ENCODE peak calls at places on chromosomes 4 and X, in eight cellular contexts. V, I, S, U, H, A, C and N are unnamed samples.

GRCh38 chr4:8373270-8373972 is 67.1 kb downstream of the ACOX3 start:
- DNase-seq in V (no peak), I (no peak), S (no peak), U (no peak), H (no peak), A (no peak), C (no peak), N (no peak)

GRCh38 chrX:96994088-96994487 is 110.4 kb downstream of the RPA4 start:
- DNase-seq in V (no peak), I (no peak), S (no peak), U (no peak), H (no peak), A (no peak), C (no peak), N (peak; percentile 10)

GRCh38 chr4:116877069-116877468 is 208.3 kb downstream of the TRAM1L1 start:
- DNase-seq in V (no peak), I (no peak), S (no peak), U (no peak), H (no peak), A (no peak), C (no peak), N (no peak)

GRCh38 chrX:115233497-115234219 is at the start of gene LRCH2:
- DNase-seq in V (peak; percentile 55), I (peak; percentile 44), S (no peak), U (peak; percentile 86), H (no peak), A (no peak), C (peak; percentile 38), N (no peak)

GRCh38 chrX:12901486-12901885 is 4.9 kb upstream of the TLR8 start:
- DNase-seq in V (peak; percentile 63), I (peak; percentile 10), S (peak; percentile 73), U (peak; percentile 56), H (peak; percentile 39), A (peak; percentile 76), C (peak; percentile 59), N (no peak)

GRCh38 chr4:180164799-180165198 is 2078.4 kb upstream of the TENM3 start:
- DNase-seq in V (no peak), I (no peak), S (no peak), U (no peak), H (no peak), A (peak; percentile 55), C (no peak), N (peak; percentile 92)

GRCh38 chrX:72146527-72146926 is 14.8 kb upstream of the RTL5 start:
- DNase-seq in V (no peak), I (peak; percentile 36), S (no peak), U (no peak), H (no peak), A (no peak), C (no peak), N (no peak)

GRCh38 chr4:48853604-48854394 is 22.9 kb downstream of the OCIAD1 start:
- DNase-seq in V (no peak), I (no peak), S (no peak), U (no peak), H (no peak), A (no peak), C (no peak), N (no peak)

GRCh38 chr4:15914291-15914690 is 24.2 kb downstream of the FGFBP1 start:
- DNase-seq in V (no peak), I (no peak), S (no peak), U (no peak), H (peak; percentile 93), A (peak; percentile 66), C (no peak), N (no peak)

GRCh38 chr4:124105212-124105611 is 607.3 kb downstream of the ANKRD50 start:
- DNase-seq in V (peak; percentile 27), I (no peak), S (no peak), U (no peak), H (peak; percentile 68), A (peak; percentile 26), C (no peak), N (no peak)

GRCh38 chr4:138222041-138222440 is 20.1 kb downstream of the SLC7A11 start:
- DNase-seq in V (peak; percentile 82), I (no peak), S (no peak), U (no peak), H (peak; percentile 88), A (peak; percentile 76), C (no peak), N (no peak)

GRCh38 chrX:14361430-14361829 is 167.9 kb upstream of the GLRA2 start:
- DNase-seq in V (no peak), I (no peak), S (no peak), U (no peak), H (no peak), A (no peak), C (no peak), N (no peak)

GRCh38 chr4:104795264-104795934 is 300.7 kb upstream of the CXXC4 start:
- DNase-seq in V (no peak), I (no peak), S (no peak), U (no peak), H (no peak), A (peak; percentile 47), C (no peak), N (no peak)